ENCODE peak calls at places on chromosomes 12 and 14, in four cellular contexts. Z is ovary, A is GM03348, O is NCI-H69. B is an unnamed sample.
A peak's percentile ranks its signal among the peaks of the same experiment; 100 is the strongest.

GRCh38 chr14:25400607-25401206 is 350.8 kb upstream of the STXBP6 start:
- DNase-seq in Z (no peak), A (peak; percentile 49), O (peak; percentile 65), B (peak; percentile 13)

GRCh38 chr12:53617700-53618099 is 8.5 kb downstream of the ATF7 start:
- DNase-seq in Z (no peak), A (no peak), O (no peak), B (no peak)

GRCh38 chr12:47422656-47423055 is 283.2 kb downstream of the RPAP3 start:
- DNase-seq in Z (no peak), A (no peak), O (no peak), B (no peak)

GRCh38 chr14:92460916-92461579 is 52.5 kb upstream of the RIN3 start:
- DNase-seq in Z (no peak), A (peak; percentile 72), O (peak; percentile 8), B (peak; percentile 41)

GRCh38 chr12:68975811-68976210 is 42.8 kb upstream of the CPM start:
- DNase-seq in Z (no peak), A (no peak), O (no peak), B (no peak)

GRCh38 chr12:70248916-70249315 is 5.7 kb downstream of the CNOT2 start:
- DNase-seq in Z (no peak), A (peak; percentile 27), O (no peak), B (no peak)

GRCh38 chr14:43687866-43688265 is 819.2 kb downstream of the FSCB start:
- DNase-seq in Z (no peak), A (no peak), O (no peak), B (peak; percentile 6)

GRCh38 chr12:1499351-1499750 is 95.0 kb downstream of the FBXL14 start:
- DNase-seq in Z (no peak), A (no peak), O (no peak), B (no peak)

GRCh38 chr12:113345318-113345717 is 10.4 kb upstream of the SLC8B1 start:
- DNase-seq in Z (no peak), A (no peak), O (no peak), B (no peak)

GRCh38 chr12:112602150-112602549 is 183.4 kb downstream of the PTPN11 start:
- DNase-seq in Z (no peak), A (no peak), O (peak; percentile 63), B (no peak)

GRCh38 chr12:19382563-19382962 is 56.7 kb upstream of the AEBP2 start:
- DNase-seq in Z (no peak), A (no peak), O (no peak), B (no peak)

GRCh38 chr14:93693914-93694313 is 94.4 kb downstream of the PRIMA1 start:
- DNase-seq in Z (no peak), A (no peak), O (no peak), B (no peak)

GRCh38 chr12:3967556-3968160 is 94.5 kb upstream of the PARP11 start:
- DNase-seq in Z (no peak), A (no peak), O (no peak), B (no peak)

GRCh38 chr12:701896-702539 is 38.8 kb upstream of the NINJ2 start:
- DNase-seq in Z (no peak), A (no peak), O (no peak), B (no peak)

GRCh38 chr14:59829469-59829868 is 41.1 kb downstream of the RTN1 start:
- DNase-seq in Z (no peak), A (no peak), O (no peak), B (no peak)

GRCh38 chr12:19410211-19410610 is 29.1 kb upstream of the AEBP2 start:
- DNase-seq in Z (no peak), A (no peak), O (peak; percentile 56), B (no peak)

GRCh38 chr14:36600431-36600830 is 18.0 kb upstream of the NKX2-8 start:
- DNase-seq in Z (no peak), A (no peak), O (no peak), B (no peak)

GRCh38 chr14:32197919-32198318 is 3.9 kb upstream of the RNU6-7 start:
- DNase-seq in Z (no peak), A (no peak), O (no peak), B (no peak)

GRCh38 chr14:99575043-99576023 is 28.7 kb downstream of the CCDC85C start:
- DNase-seq in Z (peak; percentile 63), A (peak; percentile 38), O (peak; percentile 92), B (no peak)

GRCh38 chr12:59699408-59700144 is 103.7 kb downstream of the SLC16A7 start:
- DNase-seq in Z (no peak), A (peak; percentile 43), O (no peak), B (peak; percentile 16)

GRCh38 chr14:53894456-53894855 is 62.2 kb downstream of the BMP4 start:
- DNase-seq in Z (no peak), A (peak; percentile 59), O (no peak), B (peak; percentile 29)